ENCODE peak calls at places on chromosome 19, in seven cellular contexts. G is mesenchymal stem cell, S is H1, D is H9, C is mesendoderm, L is IMR-90, N is neuronal stem cell. O is an unnamed sample.

GRCh38 chr19:18942692-18943091 is 1.7 kb upstream of the HOMER3 start:
- DNase-seq in C (no peak), G (no peak), S (no peak), N (no peak), L (no peak), D (no peak), O (no peak)

GRCh38 chr19:34017024-34017423 is 155.3 kb upstream of the LSM14A start:
- DNase-seq in D (no peak), G (no peak), L (no peak), N (no peak), C (no peak), S (no peak), O (peak)

GRCh38 chr19:33947565-33947964 is 150.9 kb downstream of the KCTD15 start:
- DNase-seq in G (no peak), D (no peak), C (no peak), S (no peak), L (no peak), N (no peak), O (no peak)

GRCh38 chr19:35044317-35045117 is 3.0 kb downstream of the HPN start:
- DNase-seq in N (peak), L (peak), C (peak), D (peak), S (peak), G (peak), O (peak)

GRCh38 chr19:33373701-33374405 is at the start of gene CEBPG:
- DNase-seq in G (peak), S (peak), C (no peak), L (peak), D (no peak), N (peak), O (peak)

GRCh38 chr19:35459414-35460082 is 11.5 kb downstream of the FFAR2 start:
- DNase-seq in N (no peak), L (no peak), C (no peak), D (no peak), S (no peak), G (peak), O (no peak)

GRCh38 chr19:46217476-46217875 is 12.1 kb upstream of the IGFL1 start:
- DNase-seq in S (no peak), D (no peak), C (no peak), N (no peak), G (no peak), L (no peak), O (no peak)

GRCh38 chr19:29598496-29598895 is 7.6 kb upstream of the POP4 start:
- DNase-seq in L (no peak), D (no peak), G (no peak), C (no peak), N (no peak), S (no peak), O (no peak)

GRCh38 chr19:47790398-47790814 is 11.9 kb downstream of the SELENOW start:
- DNase-seq in C (peak), N (peak), L (peak), S (peak), D (peak), G (peak), O (peak)

GRCh38 chr19:33000510-33000909 is 28.5 kb downstream of the FAAP24 start:
- DNase-seq in S (no peak), C (no peak), L (no peak), D (no peak), G (no peak), N (no peak), O (no peak)

GRCh38 chr19:33242911-33243310 is 17.3 kb upstream of the SLC7A10 start:
- DNase-seq in L (no peak), C (no peak), D (no peak), G (no peak), S (no peak), N (no peak), O (no peak)

GRCh38 chr19:47152632-47153031 is 22.0 kb downstream of the SAE1 start:
- DNase-seq in N (no peak), L (peak), S (no peak), C (no peak), G (no peak), D (no peak), O (peak)

GRCh38 chr19:2261438-2262172 is 5.4 kb upstream of the JSRP1 start:
- DNase-seq in C (peak), G (no peak), N (no peak), L (no peak), S (peak), D (no peak), O (no peak)

GRCh38 chr19:35592226-35592625 is 6.3 kb downstream of the PMIS2 start:
- DNase-seq in C (peak), G (peak), L (peak), N (peak), D (peak), S (peak), O (peak)

GRCh38 chr19:55113570-55114039 is 3.8 kb downstream of the PPP1R12C start:
- DNase-seq in L (peak), S (peak), G (peak), C (peak), N (peak), D (peak), O (peak)

GRCh38 chr19:35843676-35844481 is 8.4 kb downstream of the NPHS1 start:
- DNase-seq in L (no peak), C (peak), G (peak), N (no peak), S (peak), D (peak), O (no peak)

GRCh38 chr19:6150289-6150688 is 14.8 kb downstream of the ACSBG2 start:
- DNase-seq in N (no peak), S (no peak), G (peak), D (no peak), C (no peak), L (peak), O (no peak)

GRCh38 chr19:38145627-38146026 is 78.4 kb downstream of the DPF1 start:
- DNase-seq in L (no peak), N (no peak), D (no peak), G (no peak), S (no peak), C (no peak), O (no peak)

GRCh38 chr19:30420881-30421280 is 48.7 kb downstream of the ZNF536 start:
- DNase-seq in D (no peak), L (no peak), C (no peak), S (peak), G (no peak), N (no peak), O (no peak)

GRCh38 chr19:40663712-40664692 is 26.4 kb downstream of the NUMBL start:
- DNase-seq in D (no peak), G (peak), S (no peak), N (no peak), L (peak), C (peak), O (no peak)

GRCh38 chr19:44746946-44747738 is 1.4 kb upstream of the BCL3 start:
- DNase-seq in S (peak), D (peak), L (peak), C (peak), G (peak), N (peak), O (peak)

GRCh38 chr19:19349365-19349764 is 28.7 kb downstream of the MAU2 start:
- DNase-seq in G (no peak), D (no peak), N (no peak), L (no peak), S (no peak), C (no peak), O (no peak)

GRCh38 chr19:28426902-28427232 is 786.1 kb downstream of the UQCRFS1 start:
- DNase-seq in N (no peak), C (peak), G (no peak), L (no peak), S (no peak), D (peak), O (no peak)

GRCh38 chr19:16527971-16528521 is 14.2 kb downstream of the CHERP start:
- DNase-seq in S (peak), L (no peak), G (peak), N (no peak), D (peak), C (peak), O (no peak)

GRCh38 chr19:32165750-32166149 is 179.7 kb upstream of the ZNF507 start:
- DNase-seq in G (no peak), N (no peak), S (peak), L (no peak), C (no peak), D (no peak), O (no peak)

GRCh38 chr19:46722421-46723022 is 5.6 kb upstream of the PRKD2 start:
- DNase-seq in G (no peak), D (no peak), C (no peak), N (no peak), L (no peak), S (no peak), O (no peak)

GRCh38 chr19:33868076-33868735 is 71.5 kb downstream of the KCTD15 start:
- DNase-seq in N (no peak), C (no peak), S (no peak), G (no peak), D (no peak), L (no peak), O (no peak)

GRCh38 chr19:21463449-21464105 is 41.8 kb upstream of the ZNF429 start:
- DNase-seq in C (peak), G (no peak), L (no peak), S (peak), D (peak), N (peak), O (peak)

GRCh38 chr19:17136026-17136425 is 60.4 kb downstream of the MYO9B start:
- DNase-seq in L (no peak), S (peak), D (no peak), G (peak), N (no peak), C (peak), O (no peak)

GRCh38 chr19:16425993-16426392 is 45.8 kb downstream of the EPS15L1 start:
- DNase-seq in S (no peak), G (no peak), N (no peak), L (no peak), D (no peak), C (no peak), O (no peak)

GRCh38 chr19:44164673-44165512 is at the start of gene ZNF226:
- DNase-seq in D (peak), G (peak), S (peak), L (peak), N (peak), C (peak), O (peak)

DNA sequence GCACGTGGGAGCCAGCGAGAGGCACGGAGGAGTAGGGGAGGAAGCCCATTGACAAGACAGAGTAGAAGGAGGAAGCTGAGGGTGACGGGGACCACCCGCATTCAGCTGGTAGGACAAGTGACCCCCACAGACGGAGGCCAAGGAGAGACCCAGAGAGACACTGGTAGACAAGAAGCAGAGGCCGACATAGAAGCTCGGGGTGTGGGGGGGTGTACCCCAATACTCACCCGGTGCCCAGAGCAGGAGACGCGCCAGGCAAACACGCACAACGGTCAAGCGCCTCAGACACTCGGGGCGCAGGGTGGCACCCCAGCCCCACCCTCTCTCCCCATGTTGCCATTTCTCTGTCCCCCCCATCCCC is 23.6 kb downstream of the SHANK1 start:
- DNase-seq in C (no peak), D (no peak), N (no peak), S (no peak), G (no peak), L (no peak), O (no peak)
- H2AK5ac ChIP-seq in C (no peak), D (no peak), N (no peak), S (peak), G (no peak), L (no peak), O (no peak)

DNA sequence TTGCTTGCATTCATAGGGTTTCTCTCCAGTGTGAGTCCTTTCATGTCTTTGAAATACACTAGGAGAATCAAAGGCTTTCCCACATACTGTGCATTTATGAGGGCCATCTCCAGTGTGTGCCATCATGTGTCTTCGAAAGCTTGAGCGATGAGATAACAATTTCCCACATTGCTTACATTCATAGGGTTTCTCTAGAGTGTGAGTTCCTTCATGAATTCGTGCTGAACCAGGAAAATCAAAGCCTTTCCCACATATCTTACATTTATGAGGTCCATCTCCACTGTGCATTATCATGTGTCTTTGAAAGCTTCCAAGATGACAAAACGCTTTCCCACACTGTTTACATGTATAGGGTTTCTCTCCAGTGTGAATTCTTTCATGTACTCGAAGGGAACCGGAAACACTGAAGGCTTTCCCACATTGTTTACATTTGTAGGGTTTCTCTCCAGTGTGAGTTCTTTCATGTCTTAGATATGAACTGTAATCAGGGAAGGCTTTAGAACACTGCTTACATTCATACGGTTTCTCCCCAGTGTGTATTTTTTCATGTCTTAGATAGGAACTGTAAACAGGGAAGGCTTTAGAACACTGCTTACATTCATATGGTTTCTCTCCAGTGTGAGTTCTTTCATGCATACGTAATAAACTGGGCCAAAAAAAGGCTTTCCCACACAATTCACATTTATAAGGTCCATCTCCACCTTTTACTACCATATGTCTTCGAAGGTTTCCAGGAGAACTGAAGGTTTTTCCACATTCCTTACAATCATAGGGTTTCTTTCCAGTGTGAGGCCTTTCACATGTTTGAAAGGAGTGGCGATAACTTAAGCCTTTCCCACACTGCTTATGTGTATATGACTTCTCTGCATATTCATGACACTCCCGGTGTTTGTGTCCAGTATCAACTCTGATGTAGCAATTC is 21.4 kb downstream of the ZNF44 start:
- DNase-seq in S (no peak), N (no peak), D (no peak), L (no peak), G (peak), C (peak), O (no peak)
- H2BK120ac ChIP-seq in S (no peak), N (no peak), D (no peak), L (no peak), G (no peak), C (no peak), O (no peak)

GRCh38 chr19:42242071-42242511 is 311 bp downstream of the GSK3A start:
- DNase-seq in S (no peak), G (peak), D (no peak), C (no peak), N (no peak), L (no peak), O (no peak)
- H2AK5ac ChIP-seq in S (no peak), G (no peak), D (no peak), C (peak), N (peak), L (peak), O (peak)

GRCh38 chr19:8323781-8324185 is 2.5 kb downstream of the RPS28 start:
- DNase-seq in D (no peak), S (no peak), C (no peak), L (no peak), G (no peak), N (no peak), O (no peak)

GRCh38 chr19:8325454-8325853 is 4.2 kb downstream of the RPS28 start:
- DNase-seq in C (no peak), L (no peak), N (no peak), G (no peak), S (no peak), D (no peak), O (no peak)

GRCh38 chr19:8322638-8322997 is 1.3 kb downstream of the RPS28 start:
- DNase-seq in S (no peak), N (no peak), G (no peak), L (no peak), C (no peak), D (no peak), O (no peak)

GRCh38 chr19:8321760-8322637 is 703 bp downstream of the RPS28 start:
- DNase-seq in N (no peak), L (no peak), G (peak), S (no peak), C (no peak), D (no peak), O (peak)

GRCh38 chr19:8324186-8325050 is 3.1 kb downstream of the RPS28 start:
- DNase-seq in C (no peak), N (no peak), D (peak), L (no peak), S (peak), G (no peak), O (no peak)
- H2BK120ac ChIP-seq in C (no peak), N (no peak), D (no peak), L (no peak), S (no peak), G (no peak), O (no peak)

GRCh38 chr19:4748185-4748584 is 24.5 kb upstream of the DPP9 start:
- DNase-seq in D (no peak), L (no peak), S (peak), N (no peak), G (no peak), C (no peak), O (no peak)
- H2AK5ac ChIP-seq in D (no peak), L (no peak), S (no peak), N (peak), G (no peak), C (no peak), O (no peak)

GRCh38 chr19:49546825-49547565 is 19.2 kb downstream of the RCN3 start:
- DNase-seq in S (peak), G (peak), D (peak), C (peak), N (peak), L (peak), O (peak)
- H2BK120ac ChIP-seq in S (no peak), G (no peak), D (no peak), C (no peak), N (no peak), L (no peak), O (no peak)

GRCh38 chr19:41910240-41910991 is 17.8 kb downstream of the ERFL start:
- DNase-seq in D (no peak), G (no peak), N (no peak), S (no peak), L (no peak), C (no peak), O (no peak)
- H2AK5ac ChIP-seq in D (no peak), G (no peak), N (no peak), S (no peak), L (no peak), C (no peak), O (no peak)

O was measured in trophoblast cell.